ENCODE peak calls at places on chromosomes 13 and 19, in eight cellular contexts. I is A172, C is endothelial cell, J is fibroblast of lung, H is AG04449, W is GM23338, D is SHP77, U is NCI-H2081. K is an unnamed sample.
A peak's percentile ranks its signal among the peaks of the same experiment; 100 is the strongest.

GRCh38 chr13:52353116-52353718 is 52.8 kb downstream of the THSD1 start:
- DNase-seq in W (no peak), J (peak; percentile 79), I (peak; percentile 46), H (no peak), U (no peak), D (no peak), C (no peak), K (peak; percentile 41)

GRCh38 chr13:71249031-71249430 is 618.0 kb downstream of the DACH1 start:
- DNase-seq in W (no peak), U (no peak), C (no peak), D (no peak), I (no peak), H (no peak), J (no peak), K (no peak)

GRCh38 chr13:63086286-63086685 is 1670.6 kb upstream of the PCDH20 start:
- DNase-seq in C (no peak), J (no peak), D (no peak), U (no peak), H (no peak), W (no peak), I (no peak), K (no peak)

GRCh38 chr13:23578411-23579071 is 8.3 kb downstream of the TNFRSF19 start:
- DNase-seq in U (peak; percentile 46), D (peak; percentile 86), W (peak; percentile 74), H (no peak), I (peak; percentile 42), J (peak; percentile 70), C (peak; percentile 70), K (peak; percentile 73)

GRCh38 chr13:92355213-92355612 is 871.4 kb upstream of the GPC6 start:
- DNase-seq in J (peak; percentile 46), H (no peak), U (peak; percentile 54), I (peak; percentile 41), C (peak; percentile 18), D (peak; percentile 37), W (peak; percentile 66), K (peak; percentile 12)

GRCh38 chr13:62085832-62086231 is 670.2 kb upstream of the PCDH20 start:
- DNase-seq in D (no peak), C (no peak), J (no peak), W (peak; percentile 14), H (no peak), U (no peak), I (no peak), K (no peak)

GRCh38 chr13:26978081-26978860 is 193.3 kb downstream of the USP12 start:
- DNase-seq in U (no peak), I (peak; percentile 42), D (no peak), W (peak; percentile 83), C (no peak), H (no peak), J (no peak), K (peak; percentile 70)

GRCh38 chr19:35785087-35785627 is 9.8 kb downstream of the ARHGAP33 start:
- DNase-seq in H (no peak), W (no peak), D (no peak), J (no peak), U (no peak), I (no peak), C (no peak), K (no peak)

GRCh38 chr19:33868821-33869412 is 72.2 kb downstream of the KCTD15 start:
- DNase-seq in D (no peak), C (peak; percentile 17), H (no peak), J (peak; percentile 3), I (no peak), W (peak; percentile 55), U (no peak), K (peak; percentile 58)

GRCh38 chr13:66301482-66301881 is 928.7 kb downstream of the PCDH9 start:
- DNase-seq in D (no peak), C (no peak), I (no peak), U (no peak), J (no peak), H (no peak), W (no peak), K (no peak)

GRCh38 chr19:30638889-30639288 is 266.7 kb downstream of the ZNF536 start:
- DNase-seq in C (no peak), W (no peak), H (no peak), U (no peak), D (no peak), I (no peak), J (no peak), K (no peak)

GRCh38 chr13:48476674-48477073 is 56.2 kb downstream of the RCBTB2 start:
- DNase-seq in W (no peak), J (no peak), D (no peak), U (no peak), I (no peak), C (no peak), H (no peak), K (no peak)

GRCh38 chr19:7516281-7516862 is 469 bp downstream of the ZNF358 start:
- DNase-seq in I (no peak), U (no peak), H (no peak), D (no peak), W (peak; percentile 41), C (no peak), J (no peak), K (no peak)

GRCh38 chr19:3167533-3168272 is 10.9 kb upstream of the S1PR4 start:
- DNase-seq in C (no peak), J (no peak), D (no peak), H (no peak), U (no peak), I (no peak), W (no peak), K (no peak)

GRCh38 chr13:113211774-113212173 is 2.4 kb downstream of the CUL4A start:
- DNase-seq in U (no peak), H (no peak), D (peak; percentile 24), W (peak; percentile 78), I (no peak), J (no peak), C (peak; percentile 46), K (no peak)

GRCh38 chr13:91482427-91482826 is 84.0 kb downstream of the GPC5 start:
- DNase-seq in W (no peak), C (no peak), J (peak; percentile 10), D (no peak), I (peak; percentile 28), U (no peak), H (no peak), K (peak; percentile 51)

GRCh38 chr19:1986357-1987162 is 29.0 kb downstream of the BTBD2 start:
- DNase-seq in H (no peak), U (no peak), W (no peak), I (no peak), J (no peak), D (no peak), C (no peak), K (no peak)

GRCh38 chr13:110132178-110132975 is 174.6 kb downstream of the COL4A1 start:
- DNase-seq in U (no peak), D (peak; percentile 86), C (no peak), H (no peak), I (peak; percentile 54), W (no peak), J (peak; percentile 55), K (no peak)

GRCh38 chr19:53824134-53824611 is at the start of gene NLRP12:
- DNase-seq in D (no peak), W (no peak), I (no peak), H (no peak), C (no peak), J (no peak), U (no peak), K (no peak)

GRCh38 chr19:47124937-47125668 is 5.5 kb upstream of the SAE1 start:
- DNase-seq in W (peak; percentile 96), D (peak; percentile 69), C (no peak), H (no peak), J (peak; percentile 69), U (peak; percentile 76), I (peak; percentile 58), K (peak; percentile 80)

GRCh38 chr19:45130888-45131615 is 29.7 kb downstream of the NKPD1 start:
- DNase-seq in H (no peak), W (no peak), C (no peak), U (peak; percentile 98), D (peak; percentile 94), I (peak; percentile 21), J (peak; percentile 24), K (no peak)